ENCODE peak calls at places on chromosomes 7 and 10, in five cellular contexts. R, P, I, A and F are unnamed samples.

GRCh38 chr10:70227548-70228320 is 5.5 kb downstream of the PPA1 start:
- DNase-seq in R (no peak), P (peak), A (no peak), I (no peak), F (no peak)

GRCh38 chr7:25861704-25862253 is 290.2 kb upstream of the NFE2L3 start:
- DNase-seq in P (no peak), R (no peak), A (no peak), I (no peak), F (no peak)

GRCh38 chr10:72263613-72264241 is 10.0 kb upstream of the DDIT4 start:
- DNase-seq in R (no peak), P (peak), A (no peak), I (no peak), F (no peak)

GRCh38 chr10:84424731-84425165 is 96.4 kb downstream of the CCSER2 start:
- DNase-seq in R (peak), I (no peak), A (no peak), P (peak), F (peak)

GRCh38 chr7:86863452-86863851 is 196.0 kb downstream of the ELAPOR2 start:
- DNase-seq in A (no peak), P (no peak), I (no peak), R (no peak), F (no peak)

GRCh38 chr7:36396150-36396549 is 6.5 kb downstream of the ANLN start:
- DNase-seq in A (no peak), R (no peak), P (no peak), I (no peak), F (no peak)

GRCh38 chr7:42677751-42678231 is 234.1 kb downstream of the C7orf25 start:
- DNase-seq in R (no peak), I (no peak), P (no peak), A (no peak), F (no peak)

GRCh38 chr10:72425133-72425532 is 70.4 kb upstream of the DNAJB12 start:
- DNase-seq in R (no peak), I (no peak), P (peak), A (no peak), F (no peak)

GRCh38 chr7:27155816-27156507 is 513 bp downstream of the HOXA7 start:
- DNase-seq in I (no peak), A (peak), P (no peak), R (no peak), F (no peak)

GRCh38 chr10:91636892-91637291 is 4.0 kb upstream of the PPP1R3C start:
- DNase-seq in A (no peak), R (no peak), P (no peak), I (no peak), F (no peak)

GRCh38 chr7:102296514-102296913 is 9.8 kb downstream of the SH2B2 start:
- DNase-seq in A (no peak), R (no peak), I (no peak), P (no peak), F (no peak)

GRCh38 chr10:128036746-128037542 is 89.3 kb downstream of the MKI67 start:
- DNase-seq in I (no peak), P (no peak), R (no peak), A (no peak), F (no peak)

GRCh38 chr7:66960192-66960591 is 35.2 kb downstream of the SBDS start:
- DNase-seq in R (no peak), A (no peak), P (no peak), I (no peak), F (no peak)

GRCh38 chr10:127937069-127937468 is 30.2 kb downstream of the PTPRE start:
- DNase-seq in A (no peak), P (no peak), R (no peak), I (no peak), F (no peak)

GRCh38 chr7:13336227-13336626 is 648.8 kb downstream of the ARL4A start:
- DNase-seq in I (no peak), P (no peak), R (no peak), A (no peak), F (no peak)

GRCh38 chr7:98879198-98879988 is 1.1 kb downstream of the TRRAP start:
- DNase-seq in A (peak), R (no peak), P (peak), I (peak), F (peak)

GRCh38 chr7:100887955-100888481 is 1.5 kb downstream of the UFSP1 start:
- DNase-seq in I (no peak), A (no peak), P (no peak), R (no peak), F (no peak)
- TF ChIP-seq CREB1 in I (no peak), A (no peak), P (no peak), R (no peak), F (no peak)

DNA sequence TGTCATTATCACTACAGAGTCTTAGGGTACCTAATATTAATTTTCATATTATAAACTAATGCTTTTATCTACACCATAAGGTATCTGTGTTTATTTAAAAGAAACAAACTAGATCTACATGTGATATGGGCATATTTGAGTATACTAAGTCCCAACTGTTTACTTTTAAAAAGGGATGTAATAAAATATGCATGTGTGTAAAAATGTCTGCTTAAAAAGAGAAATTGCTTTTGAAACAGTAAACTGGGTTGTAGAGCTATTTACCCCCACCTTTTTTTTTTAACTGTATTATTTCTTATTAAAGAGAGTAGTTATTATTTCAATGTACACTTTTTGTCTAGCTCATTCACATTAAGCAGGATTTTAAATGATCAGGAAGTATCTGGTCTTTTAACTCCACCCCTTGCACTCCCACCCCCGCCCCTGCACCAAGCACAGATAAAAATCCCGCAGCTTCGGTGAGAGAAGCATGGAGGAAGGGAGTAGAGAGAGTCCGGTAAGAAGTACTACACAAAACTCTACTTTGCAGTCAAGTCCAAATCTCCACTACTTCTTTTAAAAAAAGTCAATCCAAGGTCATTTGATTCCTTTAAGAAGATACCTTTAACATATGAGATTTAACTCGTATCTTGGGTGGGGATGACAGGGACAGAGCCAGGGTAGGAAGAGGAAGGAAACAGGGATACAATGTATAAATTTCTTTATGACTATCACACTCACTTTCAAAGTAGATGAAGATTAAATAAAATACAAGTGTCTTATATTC is 131.9 kb downstream of the NRBF2 start:
- DNase-seq in A (no peak), P (peak), I (peak), R (no peak), F (no peak)
- TF ChIP-seq USF2 in A (no peak), P (no peak), I (no peak), R (no peak), F (no peak)

GRCh38 chr7:40859076-40859475 is 724.3 kb downstream of the SUGCT start:
- DNase-seq in P (no peak), A (no peak), I (no peak), R (no peak), F (no peak)

GRCh38 chr7:40865441-40866233 is 730.8 kb downstream of the SUGCT start:
- DNase-seq in R (no peak), P (no peak), A (no peak), I (no peak), F (no peak)

GRCh38 chr7:40859965-40860543 is 725.2 kb downstream of the SUGCT start:
- DNase-seq in A (no peak), P (no peak), I (no peak), R (no peak), F (no peak)
- TF ChIP-seq CREB1 in A (no peak), P (no peak), I (no peak), R (no peak), F (no peak)

DNA sequence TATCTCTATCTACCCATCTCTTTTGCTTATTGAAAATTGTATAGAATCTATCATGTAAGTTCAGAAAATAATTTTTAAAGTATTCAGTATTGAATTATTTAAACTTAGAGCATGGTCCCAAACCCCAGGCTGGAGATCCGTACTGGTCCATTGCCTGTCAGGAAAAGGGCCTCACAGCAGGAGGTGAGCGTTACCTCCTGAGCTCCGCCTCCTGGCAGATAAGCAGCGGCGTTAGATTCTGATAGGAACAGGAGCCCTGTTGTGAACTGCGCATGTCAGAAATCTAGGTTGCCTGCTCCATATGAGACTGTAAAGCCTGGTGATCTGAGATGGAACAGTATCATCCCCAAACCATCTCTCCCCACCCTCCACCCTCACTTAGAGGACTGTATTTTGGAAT is 266.0 kb upstream of the CNTNAP2 start:
- DNase-seq in R (peak), P (no peak), A (no peak), I (no peak), F (no peak)
- TF ChIP-seq USF2 in R (no peak), P (no peak), A (no peak), I (no peak), F (no peak)

GRCh38 chr10:76350583-76350982 is 919.2 kb downstream of the LRMDA start:
- DNase-seq in R (no peak), A (no peak), P (no peak), I (no peak), F (no peak)
- TF ChIP-seq CREB1 in R (no peak), A (no peak), P (no peak), I (no peak), F (no peak)

DNA sequence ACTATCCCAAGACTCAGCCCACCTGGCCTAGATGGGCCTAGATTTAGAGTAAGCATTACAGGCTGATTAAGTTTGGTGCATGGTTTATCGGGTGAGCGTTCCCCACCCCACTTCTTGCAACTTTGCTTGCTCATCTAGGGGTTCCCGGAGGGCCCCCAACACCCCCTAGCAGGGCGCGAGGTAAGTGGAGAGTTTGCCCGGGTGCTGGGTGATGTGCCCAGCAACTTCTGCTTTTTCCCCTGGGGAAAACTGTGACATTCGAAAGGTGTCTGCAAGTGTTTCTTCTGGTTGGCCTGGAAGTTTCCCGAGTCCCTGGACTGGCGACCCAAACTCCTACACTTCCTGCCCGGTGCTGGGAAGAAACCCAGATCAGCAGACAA is 31.7 kb downstream of the SKIDA1 start:
- DNase-seq in R (no peak), P (no peak), I (no peak), A (no peak), F (no peak)
- TF ChIP-seq USF2 in R (no peak), P (no peak), I (no peak), A (no peak), F (no peak)